ENCODE peak calls at places on chromosomes 1 and 21, in nine cellular contexts. One of them, this sample, is unnamed.

GRCh38 chr1:114153051-114153620 is 533 bp downstream of the SYT6 start:
- DNase-seq in NCI-H460: no peak
- DNase-seq in esophagus muscularis mucosa: no peak
- DNase-seq in EL: no peak
- DNase-seq in WTC11: no peak
- DNase-seq in WERI-Rb-1: no peak
- DNase-seq in CD8-positive, alpha-beta memory T cell: no peak
- DNase-seq in NCI-H1092 treated with DMSO at 0.1 percent for 48 hours: no peak
- DNase-seq in stimulated activated CD4-positive, alpha-beta T cell treated with anti-CD3 and anti-CD28 coated beads, Interleukin-1b, Interleukin-23, amount 100 ng/mL, for 24 hours: no peak
- DNase-seq in this sample: no peak

GRCh38 chr1:169833179-169833901 is 38.6 kb upstream of the METTL18 start:
- DNase-seq in NCI-H460: no peak
- DNase-seq in NCI-H1092 treated with DMSO at 0.1 percent for 48 hours: no peak
- DNase-seq in esophagus muscularis mucosa: no peak
- DNase-seq in WTC11: no peak
- DNase-seq in WERI-Rb-1: no peak
- DNase-seq in stimulated activated CD4-positive, alpha-beta T cell treated with anti-CD3 and anti-CD28 coated beads, Interleukin-1b, Interleukin-23, amount 100 ng/mL, for 24 hours: no peak
- DNase-seq in EL: no peak
- DNase-seq in CD8-positive, alpha-beta memory T cell: no peak
- DNase-seq in this sample: no peak

GRCh38 chr1:156076609-156077429 is 5.4 kb downstream of the MEX3A start:
- DNase-seq in EL: no peak
- DNase-seq in NCI-H460: no peak
- DNase-seq in CD8-positive, alpha-beta memory T cell: no peak
- DNase-seq in NCI-H1092 treated with DMSO at 0.1 percent for 48 hours: no peak
- DNase-seq in WERI-Rb-1: no peak
- DNase-seq in WTC11: peak
- DNase-seq in esophagus muscularis mucosa: no peak
- DNase-seq in stimulated activated CD4-positive, alpha-beta T cell treated with anti-CD3 and anti-CD28 coated beads, Interleukin-1b, Interleukin-23, amount 100 ng/mL, for 24 hours: no peak
- DNase-seq in this sample: no peak

GRCh38 chr1:237105826-237106225 is 63.8 kb downstream of the RYR2 start:
- DNase-seq in NCI-H460: no peak
- DNase-seq in EL: no peak
- DNase-seq in CD8-positive, alpha-beta memory T cell: no peak
- DNase-seq in WERI-Rb-1: no peak
- DNase-seq in stimulated activated CD4-positive, alpha-beta T cell treated with anti-CD3 and anti-CD28 coated beads, Interleukin-1b, Interleukin-23, amount 100 ng/mL, for 24 hours: no peak
- DNase-seq in WTC11: no peak
- DNase-seq in NCI-H1092 treated with DMSO at 0.1 percent for 48 hours: no peak
- DNase-seq in esophagus muscularis mucosa: no peak
- DNase-seq in this sample: no peak

GRCh38 chr1:205247130-205247921 is 19.6 kb downstream of the TMCC2 start:
- DNase-seq in esophagus muscularis mucosa: no peak
- DNase-seq in WERI-Rb-1: peak
- DNase-seq in NCI-H460: no peak
- DNase-seq in CD8-positive, alpha-beta memory T cell: no peak
- DNase-seq in WTC11: no peak
- DNase-seq in NCI-H1092 treated with DMSO at 0.1 percent for 48 hours: peak
- DNase-seq in stimulated activated CD4-positive, alpha-beta T cell treated with anti-CD3 and anti-CD28 coated beads, Interleukin-1b, Interleukin-23, amount 100 ng/mL, for 24 hours: no peak
- DNase-seq in EL: no peak
- DNase-seq in this sample: no peak

GRCh38 chr1:16719571-16720402 is 20.5 kb upstream of the RNU1-4 start:
- DNase-seq in esophagus muscularis mucosa: peak
- DNase-seq in stimulated activated CD4-positive, alpha-beta T cell treated with anti-CD3 and anti-CD28 coated beads, Interleukin-1b, Interleukin-23, amount 100 ng/mL, for 24 hours: no peak
- DNase-seq in CD8-positive, alpha-beta memory T cell: no peak
- DNase-seq in EL: no peak
- DNase-seq in NCI-H1092 treated with DMSO at 0.1 percent for 48 hours: no peak
- DNase-seq in NCI-H460: no peak
- DNase-seq in WTC11: peak
- DNase-seq in WERI-Rb-1: peak
- DNase-seq in this sample: no peak

GRCh38 chr1:11790880-11791715 is 14.7 kb downstream of the MTHFR start:
- DNase-seq in NCI-H460: peak
- DNase-seq in WERI-Rb-1: no peak
- DNase-seq in EL: peak
- DNase-seq in stimulated activated CD4-positive, alpha-beta T cell treated with anti-CD3 and anti-CD28 coated beads, Interleukin-1b, Interleukin-23, amount 100 ng/mL, for 24 hours: no peak
- DNase-seq in esophagus muscularis mucosa: peak
- DNase-seq in CD8-positive, alpha-beta memory T cell: no peak
- DNase-seq in WTC11: no peak
- DNase-seq in NCI-H1092 treated with DMSO at 0.1 percent for 48 hours: no peak
- DNase-seq in this sample: no peak

GRCh38 chr1:115680730-115681111 is 39.0 kb downstream of the VANGL1 start:
- DNase-seq in CD8-positive, alpha-beta memory T cell: no peak
- DNase-seq in WTC11: no peak
- DNase-seq in NCI-H1092 treated with DMSO at 0.1 percent for 48 hours: no peak
- DNase-seq in stimulated activated CD4-positive, alpha-beta T cell treated with anti-CD3 and anti-CD28 coated beads, Interleukin-1b, Interleukin-23, amount 100 ng/mL, for 24 hours: no peak
- DNase-seq in NCI-H460: no peak
- DNase-seq in EL: no peak
- DNase-seq in WERI-Rb-1: peak
- DNase-seq in esophagus muscularis mucosa: no peak
- DNase-seq in this sample: no peak

GRCh38 chr1:85884372-85885035 is 176.3 kb upstream of the ZNHIT6 start:
- DNase-seq in EL: peak
- DNase-seq in NCI-H1092 treated with DMSO at 0.1 percent for 48 hours: peak
- DNase-seq in stimulated activated CD4-positive, alpha-beta T cell treated with anti-CD3 and anti-CD28 coated beads, Interleukin-1b, Interleukin-23, amount 100 ng/mL, for 24 hours: no peak
- DNase-seq in esophagus muscularis mucosa: no peak
- DNase-seq in NCI-H460: peak
- DNase-seq in CD8-positive, alpha-beta memory T cell: no peak
- DNase-seq in WTC11: no peak
- DNase-seq in WERI-Rb-1: no peak
- DNase-seq in this sample: no peak

GRCh38 chr1:39132505-39133339 is 71.8 kb upstream of the MACF1 start:
- DNase-seq in NCI-H460: no peak
- DNase-seq in WERI-Rb-1: peak
- DNase-seq in stimulated activated CD4-positive, alpha-beta T cell treated with anti-CD3 and anti-CD28 coated beads, Interleukin-1b, Interleukin-23, amount 100 ng/mL, for 24 hours: no peak
- DNase-seq in NCI-H1092 treated with DMSO at 0.1 percent for 48 hours: peak
- DNase-seq in WTC11: peak
- DNase-seq in CD8-positive, alpha-beta memory T cell: no peak
- DNase-seq in EL: peak
- DNase-seq in esophagus muscularis mucosa: no peak
- DNase-seq in this sample: peak

GRCh38 chr1:24294757-24295371 is 24.3 kb upstream of the GRHL3 start:
- DNase-seq in WTC11: no peak
- DNase-seq in CD8-positive, alpha-beta memory T cell: no peak
- DNase-seq in NCI-H1092 treated with DMSO at 0.1 percent for 48 hours: no peak
- DNase-seq in NCI-H460: peak
- DNase-seq in stimulated activated CD4-positive, alpha-beta T cell treated with anti-CD3 and anti-CD28 coated beads, Interleukin-1b, Interleukin-23, amount 100 ng/mL, for 24 hours: no peak
- DNase-seq in EL: peak
- DNase-seq in WERI-Rb-1: no peak
- DNase-seq in esophagus muscularis mucosa: no peak
- DNase-seq in this sample: no peak

GRCh38 chr21:41879190-41879998 is at the start of gene PRDM15:
- DNase-seq in NCI-H1092 treated with DMSO at 0.1 percent for 48 hours: peak
- DNase-seq in esophagus muscularis mucosa: no peak
- DNase-seq in WTC11: peak
- DNase-seq in CD8-positive, alpha-beta memory T cell: peak
- DNase-seq in NCI-H460: peak
- DNase-seq in WERI-Rb-1: peak
- DNase-seq in EL: peak
- DNase-seq in stimulated activated CD4-positive, alpha-beta T cell treated with anti-CD3 and anti-CD28 coated beads, Interleukin-1b, Interleukin-23, amount 100 ng/mL, for 24 hours: peak
- DNase-seq in this sample: no peak

GRCh38 chr1:2019162-2019542 is at the start of gene GABRD:
- DNase-seq in WTC11: peak
- DNase-seq in WERI-Rb-1: peak
- DNase-seq in esophagus muscularis mucosa: no peak
- DNase-seq in NCI-H460: no peak
- DNase-seq in EL: no peak
- DNase-seq in stimulated activated CD4-positive, alpha-beta T cell treated with anti-CD3 and anti-CD28 coated beads, Interleukin-1b, Interleukin-23, amount 100 ng/mL, for 24 hours: no peak
- DNase-seq in CD8-positive, alpha-beta memory T cell: no peak
- DNase-seq in NCI-H1092 treated with DMSO at 0.1 percent for 48 hours: no peak
- DNase-seq in this sample: no peak

GRCh38 chr1:63710776-63711175 is 63.0 kb upstream of the ROR1 start:
- DNase-seq in CD8-positive, alpha-beta memory T cell: no peak
- DNase-seq in NCI-H460: no peak
- DNase-seq in esophagus muscularis mucosa: no peak
- DNase-seq in EL: no peak
- DNase-seq in WTC11: no peak
- DNase-seq in stimulated activated CD4-positive, alpha-beta T cell treated with anti-CD3 and anti-CD28 coated beads, Interleukin-1b, Interleukin-23, amount 100 ng/mL, for 24 hours: no peak
- DNase-seq in NCI-H1092 treated with DMSO at 0.1 percent for 48 hours: no peak
- DNase-seq in WERI-Rb-1: no peak
- DNase-seq in this sample: no peak

GRCh38 chr21:36509966-36510742 is 30.2 kb upstream of the CLDN14 start:
- DNase-seq in WTC11: no peak
- DNase-seq in esophagus muscularis mucosa: no peak
- DNase-seq in NCI-H1092 treated with DMSO at 0.1 percent for 48 hours: no peak
- DNase-seq in WERI-Rb-1: no peak
- DNase-seq in stimulated activated CD4-positive, alpha-beta T cell treated with anti-CD3 and anti-CD28 coated beads, Interleukin-1b, Interleukin-23, amount 100 ng/mL, for 24 hours: no peak
- DNase-seq in NCI-H460: no peak
- DNase-seq in EL: no peak
- DNase-seq in CD8-positive, alpha-beta memory T cell: no peak
- DNase-seq in this sample: no peak

GRCh38 chr1:24966724-24967346 is 36.8 kb upstream of the RUNX3 start:
- DNase-seq in esophagus muscularis mucosa: no peak
- DNase-seq in NCI-H460: peak
- DNase-seq in EL: peak
- DNase-seq in NCI-H1092 treated with DMSO at 0.1 percent for 48 hours: no peak
- DNase-seq in stimulated activated CD4-positive, alpha-beta T cell treated with anti-CD3 and anti-CD28 coated beads, Interleukin-1b, Interleukin-23, amount 100 ng/mL, for 24 hours: peak
- DNase-seq in WERI-Rb-1: no peak
- DNase-seq in CD8-positive, alpha-beta memory T cell: peak
- DNase-seq in WTC11: no peak
- DNase-seq in this sample: no peak

This sample was measured in iPS DF 19.7.